ENCODE peak calls at places on chromosomes 4 and X, in four cellular contexts. One of them, this sample, is unnamed.

GRCh38 chrX:96752776-96753175 is 68.1 kb downstream of the DIAPH2 start:
- DNase-seq in mucosa of descending colon: no peak
- DNase-seq in caudate nucleus: no peak
- DNase-seq in Right ventricle myocardium superior: no peak
- DNase-seq in this sample: no peak

GRCh38 chrX:149312936-149313432 is 192.1 kb downstream of the IDS start:
- DNase-seq in Right ventricle myocardium superior: no peak
- DNase-seq in mucosa of descending colon: no peak
- DNase-seq in caudate nucleus: no peak
- DNase-seq in this sample: no peak

GRCh38 chr4:31917334-31917733 is 1197.2 kb downstream of the PCDH7 start:
- DNase-seq in caudate nucleus: no peak
- DNase-seq in Right ventricle myocardium superior: no peak
- DNase-seq in mucosa of descending colon: no peak
- DNase-seq in this sample: no peak

GRCh38 chrX:23901805-23902204 is 5.9 kb downstream of the APOO start:
- DNase-seq in caudate nucleus: no peak
- DNase-seq in mucosa of descending colon: no peak
- DNase-seq in Right ventricle myocardium superior: no peak
- DNase-seq in this sample: peak; percentile 57

GRCh38 chr4:90960433-90960832 is 833.2 kb downstream of the CCSER1 start:
- DNase-seq in caudate nucleus: no peak
- DNase-seq in Right ventricle myocardium superior: no peak
- DNase-seq in mucosa of descending colon: no peak
- DNase-seq in this sample: no peak

GRCh38 chr4:137812258-137812657 is 280.0 kb upstream of the PCDH18 start:
- DNase-seq in caudate nucleus: no peak
- DNase-seq in mucosa of descending colon: no peak
- DNase-seq in Right ventricle myocardium superior: no peak
- DNase-seq in this sample: no peak

GRCh38 chr4:3401436-3402171 is 40.2 kb upstream of the HGFAC start:
- DNase-seq in Right ventricle myocardium superior: no peak
- DNase-seq in caudate nucleus: no peak
- DNase-seq in mucosa of descending colon: no peak
- DNase-seq in this sample: no peak

GRCh38 chrX:115023139-115023538 is 5.7 kb upstream of the IL13RA2 start:
- DNase-seq in Right ventricle myocardium superior: no peak
- DNase-seq in mucosa of descending colon: no peak
- DNase-seq in caudate nucleus: no peak
- DNase-seq in this sample: no peak

GRCh38 chr4:8291036-8291682 is 21.6 kb downstream of the HTRA3 start:
- DNase-seq in Right ventricle myocardium superior: peak; percentile 27
- DNase-seq in caudate nucleus: no peak
- DNase-seq in mucosa of descending colon: peak; percentile 6
- DNase-seq in this sample: no peak

GRCh38 chr4:182873726-182874125 is 43.5 kb downstream of the DCTD start:
- DNase-seq in caudate nucleus: no peak
- DNase-seq in Right ventricle myocardium superior: no peak
- DNase-seq in mucosa of descending colon: no peak
- DNase-seq in this sample: no peak

GRCh38 chr4:156983366-156983765 is 11.8 kb upstream of the PDGFC start:
- DNase-seq in mucosa of descending colon: no peak
- DNase-seq in Right ventricle myocardium superior: no peak
- DNase-seq in caudate nucleus: no peak
- DNase-seq in this sample: no peak

GRCh38 chr4:93830090-93830818 is 1.7 kb downstream of the ATOH1 start:
- DNase-seq in caudate nucleus: no peak
- DNase-seq in mucosa of descending colon: no peak
- DNase-seq in Right ventricle myocardium superior: no peak
- DNase-seq in this sample: no peak

GRCh38 chr4:28523791-28524190 is 1663.2 kb downstream of the STIM2 start:
- DNase-seq in caudate nucleus: no peak
- DNase-seq in mucosa of descending colon: no peak
- DNase-seq in Right ventricle myocardium superior: no peak
- DNase-seq in this sample: no peak

GRCh38 chr4:8837181-8837811 is 34.3 kb downstream of the HMX1 start:
- DNase-seq in mucosa of descending colon: no peak
- DNase-seq in caudate nucleus: no peak
- DNase-seq in Right ventricle myocardium superior: peak; percentile 23
- DNase-seq in this sample: peak; percentile 15

GRCh38 chr4:40621592-40622512 is 7.8 kb downstream of the RBM47 start:
- DNase-seq in mucosa of descending colon: no peak
- DNase-seq in Right ventricle myocardium superior: peak; percentile 75
- DNase-seq in caudate nucleus: no peak
- DNase-seq in this sample: peak; percentile 53

GRCh38 chr4:3769642-3770184 is 3.5 kb downstream of the ADRA2C start:
- DNase-seq in caudate nucleus: no peak
- DNase-seq in Right ventricle myocardium superior: no peak
- DNase-seq in mucosa of descending colon: no peak
- DNase-seq in this sample: no peak

GRCh38 chr4:10186228-10187214 is 69.9 kb upstream of the WDR1 start:
- DNase-seq in mucosa of descending colon: no peak
- DNase-seq in caudate nucleus: no peak
- DNase-seq in Right ventricle myocardium superior: no peak
- DNase-seq in this sample: no peak

GRCh38 chr4:107444-108429 is 16.6 kb upstream of the ZNF718 start:
- DNase-seq in mucosa of descending colon: no peak
- DNase-seq in caudate nucleus: peak; percentile 6
- DNase-seq in Right ventricle myocardium superior: no peak
- DNase-seq in this sample: no peak

GRCh38 chr4:41683321-41683720 is 65.2 kb downstream of the PHOX2B start:
- DNase-seq in Right ventricle myocardium superior: no peak
- DNase-seq in caudate nucleus: no peak
- DNase-seq in mucosa of descending colon: no peak
- DNase-seq in this sample: no peak

GRCh38 chrX:35711281-35711680 is 86.9 kb upstream of the MAGEB16 start:
- DNase-seq in mucosa of descending colon: no peak
- DNase-seq in Right ventricle myocardium superior: no peak
- DNase-seq in caudate nucleus: no peak
- DNase-seq in this sample: no peak

GRCh38 chrX:130716822-130717405 is 186.1 kb downstream of the ENOX2 start:
- DNase-seq in caudate nucleus: no peak
- DNase-seq in Right ventricle myocardium superior: no peak
- DNase-seq in mucosa of descending colon: no peak
- DNase-seq in this sample: no peak

GRCh38 chr4:110865611-110866254 is 242.9 kb upstream of the PITX2 start:
- DNase-seq in Right ventricle myocardium superior: no peak
- DNase-seq in mucosa of descending colon: no peak
- DNase-seq in caudate nucleus: no peak
- DNase-seq in this sample: no peak

GRCh38 chr4:94695389-94695788 is 62.4 kb upstream of the BMPR1B start:
- DNase-seq in mucosa of descending colon: no peak
- DNase-seq in caudate nucleus: no peak
- DNase-seq in Right ventricle myocardium superior: no peak
- DNase-seq in this sample: no peak

GRCh38 chr4:101037249-101037648 is 310.1 kb downstream of the PPP3CA start:
- DNase-seq in Right ventricle myocardium superior: no peak
- DNase-seq in mucosa of descending colon: no peak
- DNase-seq in caudate nucleus: no peak
- DNase-seq in this sample: no peak